ENCODE peak calls at places on chromosomes 7 and 10, in five cellular contexts. One of them, this sample, is unnamed.

GRCh38 chr10:7316839-7317238 is 94.0 kb downstream of the SFMBT2 start:
- ATAC-seq in lower lobe of right lung: no peak
- ATAC-seq in HCT116: no peak
- ATAC-seq in body of pancreas: no peak
- ATAC-seq in right cardiac atrium: no peak
- ATAC-seq in this sample: no peak

GRCh38 chr10:34089294-34089693 is 725.8 kb downstream of the PARD3 start:
- ATAC-seq in lower lobe of right lung: no peak
- ATAC-seq in HCT116: no peak
- ATAC-seq in body of pancreas: no peak
- ATAC-seq in right cardiac atrium: no peak
- ATAC-seq in this sample: no peak

GRCh38 chr10:97016728-97017473 is 168.9 kb downstream of the SLIT1 start:
- ATAC-seq in lower lobe of right lung: no peak
- ATAC-seq in HCT116: no peak
- ATAC-seq in body of pancreas: no peak
- ATAC-seq in right cardiac atrium: no peak
- ATAC-seq in this sample: peak

GRCh38 chr10:58268454-58268945 is 462 bp upstream of the CISD1 start:
- ATAC-seq in lower lobe of right lung: no peak
- ATAC-seq in HCT116: peak
- ATAC-seq in body of pancreas: peak
- ATAC-seq in right cardiac atrium: no peak
- ATAC-seq in this sample: no peak

GRCh38 chr7:150515752-150516151 is 1.1 kb downstream of the GIMAP7 start:
- ATAC-seq in lower lobe of right lung: peak
- ATAC-seq in HCT116: no peak
- ATAC-seq in body of pancreas: no peak
- ATAC-seq in right cardiac atrium: no peak
- ATAC-seq in this sample: peak

GRCh38 chr10:103651783-103652476 is 158.4 kb downstream of the NEURL1 start:
- ATAC-seq in lower lobe of right lung: no peak
- ATAC-seq in HCT116: no peak
- ATAC-seq in body of pancreas: no peak
- ATAC-seq in right cardiac atrium: peak
- ATAC-seq in this sample: no peak

GRCh38 chr10:125792342-125793063 is 16.9 kb upstream of the MMP21 start:
- ATAC-seq in lower lobe of right lung: no peak
- ATAC-seq in HCT116: no peak
- ATAC-seq in body of pancreas: no peak
- ATAC-seq in right cardiac atrium: no peak
- ATAC-seq in this sample: no peak

GRCh38 chr10:118407026-118407425 is 64.9 kb upstream of the FAM204A start:
- ATAC-seq in lower lobe of right lung: no peak
- ATAC-seq in HCT116: no peak
- ATAC-seq in body of pancreas: no peak
- ATAC-seq in right cardiac atrium: no peak
- ATAC-seq in this sample: no peak

GRCh38 chr7:150686030-150686626 is 622 bp downstream of the GIMAP2 start:
- ATAC-seq in lower lobe of right lung: peak
- ATAC-seq in HCT116: no peak
- ATAC-seq in body of pancreas: no peak
- ATAC-seq in right cardiac atrium: peak
- ATAC-seq in this sample: peak

GRCh38 chr7:22204312-22204711 is 152.6 kb downstream of the RAPGEF5 start:
- ATAC-seq in lower lobe of right lung: peak
- ATAC-seq in HCT116: no peak
- ATAC-seq in body of pancreas: no peak
- ATAC-seq in right cardiac atrium: no peak
- ATAC-seq in this sample: no peak

GRCh38 chr7:47648301-47648900 is 66.5 kb upstream of the TNS3 start:
- ATAC-seq in lower lobe of right lung: no peak
- ATAC-seq in HCT116: no peak
- ATAC-seq in body of pancreas: no peak
- ATAC-seq in right cardiac atrium: no peak
- ATAC-seq in this sample: no peak

GRCh38 chr10:20616918-20617801 is 280.0 kb downstream of the NEBL start:
- ATAC-seq in lower lobe of right lung: peak
- ATAC-seq in HCT116: no peak
- ATAC-seq in body of pancreas: no peak
- ATAC-seq in right cardiac atrium: peak
- ATAC-seq in this sample: no peak

GRCh38 chr7:40716052-40716451 is 581.2 kb downstream of the SUGCT start:
- ATAC-seq in lower lobe of right lung: no peak
- ATAC-seq in HCT116: no peak
- ATAC-seq in body of pancreas: no peak
- ATAC-seq in right cardiac atrium: no peak
- ATAC-seq in this sample: no peak

GRCh38 chr10:17109475-17110207 is 20.0 kb downstream of the CUBN start:
- ATAC-seq in lower lobe of right lung: no peak
- ATAC-seq in HCT116: peak
- ATAC-seq in body of pancreas: no peak
- ATAC-seq in right cardiac atrium: no peak
- ATAC-seq in this sample: peak

GRCh38 chr10:79345241-79346011 is 1.8 kb upstream of the PPIF start:
- ATAC-seq in lower lobe of right lung: no peak
- ATAC-seq in HCT116: no peak
- ATAC-seq in body of pancreas: no peak
- ATAC-seq in right cardiac atrium: no peak
- ATAC-seq in this sample: no peak

GRCh38 chr10:33117816-33118215 is 159.8 kb upstream of the ITGB1 start:
- ATAC-seq in lower lobe of right lung: peak
- ATAC-seq in HCT116: no peak
- ATAC-seq in body of pancreas: no peak
- ATAC-seq in right cardiac atrium: no peak
- ATAC-seq in this sample: peak

GRCh38 chr7:28036748-28037147 is 143.8 kb downstream of the JAZF1 start:
- ATAC-seq in lower lobe of right lung: no peak
- ATAC-seq in HCT116: peak
- ATAC-seq in body of pancreas: no peak
- ATAC-seq in right cardiac atrium: peak
- ATAC-seq in this sample: no peak

GRCh38 chr7:69508736-69509135 is 89.5 kb upstream of the AUTS2 start:
- ATAC-seq in lower lobe of right lung: no peak
- ATAC-seq in HCT116: no peak
- ATAC-seq in body of pancreas: no peak
- ATAC-seq in right cardiac atrium: no peak
- ATAC-seq in this sample: no peak

GRCh38 chr10:29579455-29579970 is 55.3 kb downstream of the SVIL start:
- ATAC-seq in lower lobe of right lung: no peak
- ATAC-seq in HCT116: no peak
- ATAC-seq in body of pancreas: no peak
- ATAC-seq in right cardiac atrium: no peak
- ATAC-seq in this sample: no peak

GRCh38 chr10:30737931-30738391 is 108.4 kb upstream of the LYZL2 start:
- ATAC-seq in lower lobe of right lung: no peak
- ATAC-seq in HCT116: no peak
- ATAC-seq in body of pancreas: no peak
- ATAC-seq in right cardiac atrium: no peak
- ATAC-seq in this sample: peak

GRCh38 chr10:72328829-72329204 is 25.9 kb downstream of the DNAJB12 start:
- ATAC-seq in lower lobe of right lung: no peak
- ATAC-seq in HCT116: no peak
- ATAC-seq in body of pancreas: no peak
- ATAC-seq in right cardiac atrium: no peak
- ATAC-seq in this sample: peak

GRCh38 chr7:79461660-79462059 is 8.2 kb upstream of the MAGI2 start:
- ATAC-seq in lower lobe of right lung: peak
- ATAC-seq in HCT116: no peak
- ATAC-seq in body of pancreas: no peak
- ATAC-seq in right cardiac atrium: peak
- ATAC-seq in this sample: no peak

GRCh38 chr10:120503695-120504094 is 46.7 kb downstream of the PLPP4 start:
- ATAC-seq in lower lobe of right lung: no peak
- ATAC-seq in HCT116: no peak
- ATAC-seq in body of pancreas: no peak
- ATAC-seq in right cardiac atrium: no peak
- ATAC-seq in this sample: no peak

This sample was measured in activated T-helper 17 cell treated with anti-CD3 and anti-CD28 coated beads, Interleukin-2, amount 50 U/mL, for 72 hours.